ENCODE peak calls at places on chromosomes 3 and 15, in nine cellular contexts. J is mesenchymal stem cell, Q is substantia nigra, E is lower lobe of right lung, D is transverse colon, T is stomach, M is OCI-LY7, N is brain microvascular endothelial cell, U is adrenal gland. Y is an unnamed sample.

GRCh38 chr15:75928680-75929608 is 25.3 kb downstream of the FBXO22 start:
- DNase-seq in D (peak; percentile 25), E (no peak), Q (no peak), T (peak; percentile 26), U (no peak), J (peak; percentile 57), N (peak; percentile 15), M (peak; percentile 63), Y (no peak)

GRCh38 chr3:42839616-42840015 is 30.4 kb downstream of the ACKR2 start:
- DNase-seq in U (peak; percentile 49), J (peak; percentile 72), T (peak; percentile 48), N (peak; percentile 67), M (peak; percentile 63), Q (no peak), D (peak; percentile 37), E (no peak), Y (no peak)

GRCh38 chr3:31180274-31180673 is 285.8 kb upstream of the GADL1 start:
- DNase-seq in Q (no peak), N (no peak), E (no peak), J (no peak), D (no peak), M (no peak), T (no peak), U (no peak), Y (no peak)

GRCh38 chr3:142270407-142270806 is 45.0 kb upstream of the GK5 start:
- DNase-seq in M (no peak), E (no peak), N (no peak), J (no peak), T (no peak), U (no peak), D (no peak), Q (no peak), Y (no peak)

GRCh38 chr15:72202801-72203506 is 5.4 kb upstream of the GRAMD2A start:
- DNase-seq in E (no peak), T (no peak), M (no peak), N (no peak), U (no peak), J (no peak), Q (no peak), D (no peak), Y (no peak)

GRCh38 chr3:139309880-139310279 is 33.9 kb upstream of the MRPS22 start:
- DNase-seq in J (peak; percentile 72), T (no peak), Q (no peak), U (peak; percentile 63), M (no peak), D (no peak), E (no peak), N (no peak), Y (no peak)

GRCh38 chr15:66943456-66944095 is 121.8 kb upstream of the SMAD3 start:
- DNase-seq in J (no peak), M (peak; percentile 93), E (no peak), T (peak; percentile 42), Q (no peak), U (peak; percentile 2), N (no peak), D (peak; percentile 62), Y (no peak)

GRCh38 chr15:73367624-73368300 is 996 bp downstream of the HCN4 start:
- DNase-seq in D (no peak), E (no peak), J (no peak), N (no peak), U (no peak), M (no peak), T (no peak), Q (no peak), Y (no peak)

GRCh38 chr3:115590873-115591272 is 32.4 kb upstream of the GAP43 start:
- DNase-seq in U (no peak), J (no peak), T (no peak), D (no peak), Q (no peak), E (no peak), M (no peak), N (no peak), Y (no peak)

GRCh38 chr3:113035387-113035982 is 44.7 kb downstream of the GTPBP8 start:
- DNase-seq in N (peak; percentile 54), J (peak; percentile 66), E (no peak), M (peak; percentile 49), Q (no peak), U (peak; percentile 52), D (peak; percentile 11), T (peak; percentile 25), Y (no peak)

GRCh38 chr3:110180733-110181132 is 843.4 kb upstream of the DPPA4 start:
- DNase-seq in D (no peak), N (peak; percentile 11), T (no peak), M (no peak), E (no peak), J (no peak), Q (no peak), U (no peak), Y (no peak)

DNA sequence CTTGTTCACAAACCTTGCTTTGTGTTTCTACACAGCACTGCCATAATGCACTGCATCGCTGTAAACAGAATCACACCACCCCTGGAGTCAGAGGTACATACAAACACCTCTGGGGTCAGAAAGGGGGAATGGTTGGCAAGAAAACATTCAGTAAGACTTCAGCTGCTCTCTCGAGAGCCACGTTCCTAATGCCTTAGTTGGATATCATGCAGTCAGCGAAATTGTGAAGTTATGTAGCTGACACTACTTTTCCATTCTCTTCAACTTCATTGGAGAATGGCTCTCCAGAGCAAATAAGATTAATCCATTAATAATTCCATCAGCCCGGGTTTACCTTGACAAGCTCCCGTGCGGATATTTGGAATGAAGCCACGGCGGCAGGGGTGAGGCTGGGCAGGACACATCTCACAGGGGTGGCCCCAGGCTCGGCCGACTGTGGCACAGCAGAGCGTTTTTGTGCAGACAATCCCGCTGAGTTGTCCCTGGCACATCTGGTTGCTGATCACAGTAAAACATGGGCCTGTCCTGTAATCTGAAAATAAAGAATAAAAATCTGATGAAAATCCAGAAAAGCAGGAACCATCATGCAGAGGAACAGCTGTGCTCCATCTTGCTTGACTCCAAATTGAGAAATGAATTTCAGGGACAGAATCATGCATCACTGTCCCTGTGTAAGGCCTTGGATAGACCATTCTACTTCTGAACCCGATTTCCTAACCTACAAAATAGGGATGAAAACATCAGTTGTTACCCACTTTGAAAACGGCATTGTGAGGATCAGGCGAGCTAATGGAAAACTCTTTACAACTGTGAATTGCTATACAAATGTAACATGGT is 108.0 kb downstream of the FBN1 start:
- DNase-seq in T (no peak), E (no peak), U (no peak), J (peak; percentile 30), N (no peak), M (no peak), D (no peak), Q (no peak), Y (no peak)
- H3K27ac ChIP-seq in T (peak overlapping the region; percentile 18), E (peak overlapping the region; percentile 19), U (no peak overlapping the region), J (no peak overlapping the region), N (no peak overlapping the region), M (no peak overlapping the region), D (peak overlapping the region; percentile 47), Q (no peak overlapping the region), Y (no peak overlapping the region)

DNA sequence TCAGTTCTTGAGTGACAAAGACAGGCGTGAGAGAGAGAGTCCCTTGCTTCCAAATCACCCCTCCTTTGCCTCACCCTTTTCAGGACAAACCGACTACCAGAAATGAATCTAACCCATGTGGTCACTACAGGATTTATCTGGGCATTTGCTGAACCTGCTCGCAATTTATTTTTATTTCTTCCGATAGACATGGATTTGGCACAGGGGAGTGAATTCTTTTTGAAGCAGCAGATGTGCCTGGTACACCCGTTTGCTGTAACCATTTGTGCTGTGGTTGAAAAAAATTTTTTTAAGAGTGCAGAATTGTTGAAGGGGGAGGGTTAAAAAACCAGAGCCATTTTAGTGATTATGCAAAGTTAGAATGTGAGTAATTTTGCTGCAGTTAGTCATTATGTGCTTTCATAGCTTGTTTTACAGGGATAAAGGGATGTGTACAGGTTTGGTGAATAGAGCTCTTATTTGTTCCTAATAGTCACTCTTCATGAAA is 442.0 kb downstream of the LPP start:
- DNase-seq in T (no peak), D (no peak), U (no peak), J (peak; percentile 68), Q (no peak), N (no peak), E (no peak), M (no peak), Y (no peak)
- H3K27ac ChIP-seq in T (peak overlapping the region; percentile 30), D (peak overlapping the region; percentile 31), U (no peak overlapping the region), J (peak overlapping the region; percentile 47), Q (no peak overlapping the region), N (peak overlapping the region; percentile 42), E (no peak overlapping the region), M (no peak overlapping the region), Y (peak overlapping the region; percentile 72)

DNA sequence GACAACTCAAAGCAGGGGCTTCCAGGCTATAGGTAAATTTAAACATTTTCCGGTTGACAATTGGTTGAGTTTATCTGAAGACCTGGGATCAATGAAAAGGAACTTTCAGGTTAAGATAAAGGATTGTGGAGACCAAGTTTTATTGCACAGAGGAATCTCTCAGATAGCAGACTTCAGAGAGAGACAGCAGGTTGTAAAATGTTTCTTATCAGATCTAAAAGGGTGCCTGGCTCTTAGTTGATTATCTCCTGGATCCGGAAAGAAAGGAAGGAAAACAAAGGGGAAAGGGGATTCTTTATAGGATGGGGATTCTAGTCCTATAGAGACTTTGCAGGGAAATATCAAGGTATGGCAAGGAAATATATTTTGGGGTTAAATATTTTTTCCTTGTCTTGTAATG is 951.3 kb upstream of the SEMA6D start:
- DNase-seq in D (no peak), Q (no peak), T (no peak), N (no peak), J (no peak), E (no peak), U (no peak), M (no peak), Y (no peak)
- H3K27ac ChIP-seq in D (no peak overlapping the region), Q (no peak overlapping the region), T (no peak overlapping the region), N (no peak overlapping the region), J (no peak overlapping the region), E (no peak overlapping the region), U (no peak overlapping the region), M (no peak overlapping the region), Y (no peak overlapping the region)

GRCh38 chr3:188509316-188509715 is 355.4 kb downstream of the LPP start:
- DNase-seq in N (no peak), J (no peak), U (no peak), Q (no peak), T (no peak), D (no peak), M (no peak), E (no peak), Y (no peak)

GRCh38 chr3:188510366-188510765 is 356.4 kb downstream of the LPP start:
- DNase-seq in U (no peak), Q (no peak), T (no peak), J (peak; percentile 77), M (no peak), N (peak; percentile 76), E (no peak), D (no peak), Y (no peak)

GRCh38 chr3:188508454-188508853 is 354.5 kb downstream of the LPP start:
- DNase-seq in D (no peak), E (no peak), N (no peak), Q (no peak), T (no peak), U (no peak), J (no peak), M (no peak), Y (no peak)

GRCh38 chr3:188503647-188504046 is 349.7 kb downstream of the LPP start:
- DNase-seq in E (no peak), M (no peak), Q (no peak), N (no peak), D (no peak), U (no peak), J (no peak), T (no peak), Y (no peak)

DNA sequence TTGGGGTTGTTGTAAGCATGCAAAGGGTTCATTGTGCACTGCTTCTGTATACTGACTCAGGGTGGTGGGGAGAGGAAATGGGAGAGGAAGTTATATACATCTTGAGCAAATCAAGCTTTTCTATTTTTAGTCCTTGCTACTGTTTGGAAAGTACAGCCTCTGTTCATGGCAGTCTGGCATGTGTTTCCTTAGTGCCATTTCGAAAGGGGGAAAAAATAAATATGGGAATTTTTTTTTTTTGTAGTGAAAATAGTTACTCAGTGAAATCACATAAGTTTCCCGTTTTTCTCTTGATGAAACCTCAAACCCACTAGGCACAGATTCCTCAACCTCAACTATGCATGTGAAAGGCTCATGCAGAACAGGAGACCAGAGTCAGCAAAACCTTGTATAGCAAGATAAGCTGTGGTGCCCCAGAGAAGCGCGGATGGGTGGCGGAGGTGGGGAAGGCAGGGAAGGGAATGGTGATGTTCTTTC is 353.3 kb downstream of the LPP start:
- DNase-seq in M (peak; percentile 13), T (no peak), Q (no peak), D (no peak), J (peak; percentile 99), N (peak; percentile 89), U (no peak), E (peak; percentile 44), Y (no peak)
- H3K27ac ChIP-seq in M (no peak overlapping the region), T (peak overlapping the region; percentile 1), Q (no peak overlapping the region), D (peak overlapping the region; percentile 22), J (peak overlapping the region; percentile 80), N (peak overlapping the region; percentile 56), U (no peak overlapping the region), E (no peak overlapping the region), Y (no peak overlapping the region)

Y was measured in epithelial cell of prostate.